ENCODE peak calls at places on chromosome 7, in five cellular contexts. C, L, H, E and S are unnamed samples.

GRCh38 chr7:68943786-68944185 is 654.5 kb upstream of the AUTS2 start:
- DNase-seq in H (no peak), E (no peak), C (no peak), L (no peak), S (no peak)

GRCh38 chr7:91866599-91867148 is 13.8 kb downstream of the MTERF1 start:
- DNase-seq in C (no peak), L (no peak), E (no peak), H (no peak), S (no peak)

GRCh38 chr7:43701502-43701859 is 27.8 kb downstream of the COA1 start:
- DNase-seq in E (no peak), C (no peak), L (no peak), H (no peak), S (no peak)

GRCh38 chr7:137642467-137642866 is 204.3 kb downstream of the DGKI start:
- DNase-seq in C (no peak), H (no peak), L (no peak), E (no peak), S (no peak)

GRCh38 chr7:78736548-78736947 is 716.9 kb downstream of the MAGI2 start:
- DNase-seq in E (no peak), C (no peak), L (no peak), H (no peak), S (no peak)

GRCh38 chr7:100827330-100828226 is at the start of gene EPHB4:
- DNase-seq in C (no peak), L (peak; percentile 81), H (peak; percentile 87), E (no peak), S (peak; percentile 89)

GRCh38 chr7:46791180-46791579 is 790.7 kb downstream of the TNS3 start:
- DNase-seq in H (no peak), L (no peak), E (no peak), C (no peak), S (no peak)

GRCh38 chr7:63071396-63071795 is 927.3 kb upstream of the ZNF722 start:
- DNase-seq in E (no peak), C (no peak), H (no peak), L (no peak), S (no peak)

GRCh38 chr7:22821702-22822485 is 755 bp downstream of the TOMM7 start:
- DNase-seq in L (no peak), E (no peak), H (no peak), C (peak; percentile 7), S (no peak)

GRCh38 chr7:152709307-152710133 is 33.6 kb upstream of the XRCC2 start:
- DNase-seq in E (no peak), C (no peak), L (no peak), H (no peak), S (no peak)

GRCh38 chr7:867406-868188 is 8.8 kb upstream of the GET4 start:
- DNase-seq in L (peak; percentile 100), E (no peak), C (no peak), H (no peak), S (peak; percentile 65)

GRCh38 chr7:141737118-141737835 is 881 bp upstream of the SSBP1 start:
- DNase-seq in E (no peak), H (no peak), C (no peak), L (no peak), S (no peak)

GRCh38 chr7:130942211-130942964 is 208.4 kb upstream of the KLF14 start:
- DNase-seq in C (no peak), E (no peak), L (no peak), H (no peak), S (peak; percentile 86)

GRCh38 chr7:83648464-83649241 is at the start of gene SEMA3E:
- DNase-seq in E (no peak), C (no peak), H (peak; percentile 22), L (no peak), S (no peak)

GRCh38 chr7:129665013-129665401 is 53.5 kb downstream of the NRF1 start:
- DNase-seq in H (no peak), L (peak; percentile 75), E (no peak), C (no peak), S (peak; percentile 26)

GRCh38 chr7:157337316-157338149 is 729 bp downstream of the DNAJB6 start:
- DNase-seq in H (peak; percentile 65), L (no peak), C (peak; percentile 73), E (no peak), S (peak; percentile 53)

GRCh38 chr7:155618708-155619633 is 25.5 kb upstream of the RBM33 start:
- DNase-seq in E (no peak), C (no peak), L (peak; percentile 35), H (no peak), S (no peak)

GRCh38 chr7:115097175-115097671 is 175.3 kb downstream of the MDFIC start:
- DNase-seq in C (no peak), H (no peak), E (no peak), L (no peak), S (no peak)

GRCh38 chr7:120843121-120843520 is 14.8 kb downstream of the TSPAN12 start:
- DNase-seq in E (no peak), L (no peak), H (no peak), C (no peak), S (no peak)

GRCh38 chr7:108794466-108794865 is 224.8 kb downstream of the DNAJB9 start:
- DNase-seq in E (no peak), L (no peak), H (no peak), C (no peak), S (no peak)

GRCh38 chr7:12389089-12389700 is 14.5 kb downstream of the VWDE start:
- DNase-seq in E (peak; percentile 45), C (no peak), L (peak; percentile 35), H (peak; percentile 65), S (no peak)

GRCh38 chr7:157401567-157402387 is 65.0 kb downstream of the DNAJB6 start:
- DNase-seq in L (no peak), H (no peak), C (no peak), E (no peak), S (no peak)

GRCh38 chr7:73612598-73613269 is 11.6 kb downstream of the MLXIPL start:
- DNase-seq in C (no peak), H (peak; percentile 49), E (no peak), L (peak; percentile 59), S (no peak)

GRCh38 chr7:158055726-158056510 is 531.7 kb downstream of the PTPRN2 start:
- DNase-seq in L (no peak), E (no peak), C (no peak), H (no peak), S (no peak)

GRCh38 chr7:70520604-70521003 is 611.3 kb upstream of the GALNT17 start:
- DNase-seq in E (no peak), C (no peak), H (no peak), L (no peak), S (no peak)

GRCh38 chr7:106573738-106574137 is 87.2 kb downstream of the CCDC71L start:
- DNase-seq in L (no peak), E (no peak), C (no peak), H (no peak), S (no peak)

GRCh38 chr7:150335774-150336112 is 5.7 kb downstream of the RARRES2 start:
- DNase-seq in C (no peak), H (no peak), E (no peak), L (no peak), S (no peak)

GRCh38 chr7:4613855-4614548 is 68.1 kb upstream of the FOXK1 start:
- DNase-seq in C (no peak), L (peak; percentile 57), H (no peak), E (no peak), S (no peak)

GRCh38 chr7:117279203-117279602 is 43.7 kb downstream of the WNT2 start:
- DNase-seq in L (no peak), E (no peak), H (no peak), C (no peak), S (no peak)

GRCh38 chr7:128814496-128814895 is 15.7 kb upstream of the FLNC start:
- DNase-seq in E (peak; percentile 76), L (no peak), C (no peak), H (no peak), S (no peak)

GRCh38 chr7:132275811-132276210 is 300.5 kb downstream of the PLXNA4 start:
- DNase-seq in H (no peak), L (no peak), C (no peak), E (no peak), S (no peak)

GRCh38 chr7:133797355-133797754 is 329.8 kb upstream of the LRGUK start:
- DNase-seq in E (no peak), C (no peak), H (no peak), L (no peak), S (no peak)

GRCh38 chr7:46764100-46764941 is 817.6 kb downstream of the TNS3 start:
- DNase-seq in E (no peak), L (peak; percentile 64), C (no peak), H (no peak), S (no peak)